ENCODE peak calls at places on chromosomes 1 and 21, in ten cellular contexts. J is IMR-90, T is PC-3, D is NCI-H510A treated with DMSO at 0.1 percent for 48 hours, O is NCI-H1105 treated with DMSO at 0.1 percent for 48 hours, P is pons, A is NCI-H1092, L is M059J, H is mucosa of gallbladder, S is Right ventricle myocardium inferior. U is an unnamed sample.
A peak's percentile ranks its signal among the peaks of the same experiment; 100 is the strongest.

GRCh38 chr21:42480736-42481135 is 15.3 kb downstream of the RSPH1 start:
- DNase-seq in O (no peak), D (no peak), A (no peak), H (no peak), P (no peak), S (no peak), L (no peak), J (no peak), T (no peak), U (no peak)

GRCh38 chr1:21258331-21259134 is 31.7 kb downstream of the ECE1 start:
- DNase-seq in O (no peak), J (no peak), H (no peak), S (no peak), P (no peak), L (no peak), A (no peak), T (no peak), D (no peak), U (no peak)

GRCh38 chr1:172343246-172344099 is 77.0 kb upstream of the C1orf105 start:
- DNase-seq in D (no peak), P (no peak), L (peak; percentile 91), J (peak; percentile 91), S (no peak), O (no peak), A (no peak), T (peak; percentile 85), H (no peak), U (peak; percentile 86)

GRCh38 chr1:199135901-199136300 is 497.1 kb downstream of the PTPRC start:
- DNase-seq in T (no peak), H (peak; percentile 82), S (no peak), O (peak; percentile 60), L (no peak), J (no peak), A (no peak), P (no peak), D (no peak), U (no peak)

GRCh38 chr1:231423648-231424047 is 1.6 kb upstream of the EGLN1 start:
- DNase-seq in S (no peak), O (peak; percentile 25), A (no peak), T (peak; percentile 80), L (peak; percentile 43), D (peak; percentile 67), H (no peak), J (no peak), P (peak; percentile 19), U (no peak)

GRCh38 chr1:209132736-209133467 is 450.6 kb upstream of the CAMK1G start:
- DNase-seq in P (no peak), L (no peak), S (no peak), A (no peak), H (no peak), O (no peak), D (peak; percentile 15), T (no peak), J (no peak), U (no peak)

GRCh38 chr1:11918779-11919519 is 7.3 kb downstream of the KIAA2013 start:
- DNase-seq in J (peak; percentile 88), H (peak; percentile 40), O (no peak), P (peak; percentile 39), L (peak; percentile 88), S (no peak), D (no peak), T (peak; percentile 86), A (no peak), U (peak; percentile 79)

GRCh38 chr1:54978528-54979326 is 1.7 kb upstream of the TMEM61 start:
- DNase-seq in P (no peak), J (no peak), T (no peak), L (no peak), A (no peak), O (no peak), D (no peak), H (no peak), S (no peak), U (no peak)

U was measured in fibroblast of pulmonary artery.